ENCODE peak calls at places on chromosomes 12 and 14, in ten cellular contexts. X is psoas muscle, S is HCT116, Z is aorta, J is left lung, U is gastrocnemius medialis, F is K562, K is RWPE2, A is upper lobe of right lung, O is heart right ventricle. E is an unnamed sample. For H3K36me3, the result is how much of the 10 kb centered on the place peaks cover.

GRCh38 chr12:123231931-123232330 is 1.0 kb downstream of the MPHOSPH9 start:
- ATAC-seq in X (no peak), U (no peak), A (no peak), K (no peak), J (no peak), F (no peak), Z (no peak), O (no peak), S (no peak), E (no peak)

GRCh38 chr12:63151061-63151897 is at the start of gene AVPR1A:
- ATAC-seq in U (peak), A (no peak), K (peak), S (peak), J (peak), O (peak), F (no peak), X (no peak), Z (peak), E (peak)

GRCh38 chr12:120468271-120468845 is 1.2 kb downstream of the SRSF9 start:
- ATAC-seq in F (peak), S (no peak), O (peak), J (peak), Z (peak), U (no peak), K (peak), X (no peak), A (peak), E (peak)

GRCh38 chr12:55829967-55830600 is 697 bp upstream of the DNAJC14 start:
- ATAC-seq in A (peak), Z (peak), O (peak), K (peak), S (peak), F (peak), X (peak), J (peak), U (peak), E (peak)

GRCh38 chr14:66998013-66998412 is 191.2 kb upstream of the GARIN2 start:
- ATAC-seq in Z (no peak), J (no peak), K (no peak), O (no peak), U (no peak), S (no peak), X (no peak), F (no peak), A (no peak), E (no peak)

GRCh38 chr12:67430708-67431335 is 161.7 kb downstream of the CAND1 start:
- ATAC-seq in X (peak), K (no peak), A (peak), F (no peak), S (no peak), Z (peak), J (peak), O (peak), U (peak), E (peak)

GRCh38 chr12:120132863-120133385 is 16.4 kb upstream of the RAB35 start:
- ATAC-seq in A (no peak), K (no peak), Z (no peak), F (no peak), S (no peak), U (no peak), O (no peak), J (no peak), X (no peak), E (no peak)

GRCh38 chr14:77691259-77691658 is 16.6 kb downstream of the ALKBH1 start:
- ATAC-seq in Z (no peak), J (no peak), X (peak), K (no peak), O (peak), U (peak), S (no peak), F (no peak), A (no peak), E (no peak)

GRCh38 chr12:75984577-75985182 is 46.9 kb downstream of the PHLDA1 start:
- ATAC-seq in U (no peak), K (no peak), X (no peak), O (no peak), S (no peak), J (no peak), A (peak), F (no peak), Z (no peak), E (no peak)

GRCh38 chr14:90408713-90409112 is 11.9 kb downstream of the CALM1 start:
- ATAC-seq in J (peak), Z (peak), X (peak), S (peak), U (no peak), O (peak), A (no peak), F (no peak), K (peak), E (peak)

GRCh38 chr14:95713596-95714371 is at the start of gene TCL1A:
- ATAC-seq in A (no peak), S (no peak), F (peak), U (no peak), K (no peak), O (no peak), J (no peak), Z (no peak), X (no peak), E (no peak)

GRCh38 chr12:2214411-2214810 is 161.6 kb downstream of the CACNA1C start:
- ATAC-seq in U (no peak), Z (no peak), O (no peak), F (no peak), A (no peak), S (no peak), J (no peak), K (no peak), X (no peak), E (peak)

GRCh38 chr12:26704684-26705475 is 128.1 kb downstream of the ITPR2 start:
- ATAC-seq in F (no peak), Z (peak), X (no peak), K (no peak), S (no peak), U (no peak), J (peak), O (peak), A (peak), E (peak)

GRCh38 chr12:16524378-16524777 is 81.6 kb downstream of the LMO3 start:
- ATAC-seq in J (peak), Z (no peak), K (no peak), F (no peak), U (no peak), X (no peak), S (no peak), O (no peak), A (peak), E (no peak)

GRCh38 chr12:75954076-75954475 is 77.5 kb downstream of the PHLDA1 start:
- ATAC-seq in O (peak), Z (no peak), U (no peak), S (peak), X (no peak), A (no peak), K (peak), J (peak), F (peak), E (no peak)

GRCh38 chr12:69055706-69056105 is 122.7 kb upstream of the CPM start:
- ATAC-seq in U (no peak), O (peak), Z (no peak), J (peak), K (no peak), S (no peak), A (peak), X (no peak), F (no peak), E (peak)

GRCh38 chr12:92597997-92598396 is 104.8 kb upstream of the PLEKHG7 start:
- ATAC-seq in O (no peak), Z (no peak), K (peak), U (no peak), F (no peak), J (no peak), A (no peak), X (no peak), S (no peak), E (no peak)

GRCh38 chr14:92323031-92323915 is at the start of gene SLC24A4:
- ATAC-seq in Z (peak), X (peak), O (no peak), J (peak), S (no peak), U (peak), F (no peak), K (peak), A (peak), E (no peak)

GRCh38 chr12:27967551-27968054 is 4.9 kb downstream of the PTHLH start:
- ATAC-seq in A (no peak), S (no peak), Z (no peak), X (no peak), K (no peak), J (no peak), O (no peak), F (no peak), U (no peak), E (no peak)

GRCh38 chr12:83866477-83866876 is 1046.1 kb downstream of the SLC6A15 start:
- ATAC-seq in S (no peak), F (no peak), Z (peak), K (no peak), A (no peak), X (no peak), U (no peak), J (no peak), O (no peak), E (no peak)

GRCh38 chr14:93703941-93704340 is 84.3 kb downstream of the PRIMA1 start:
- ATAC-seq in X (no peak), O (no peak), U (no peak), A (no peak), S (no peak), F (no peak), K (no peak), J (no peak), Z (no peak), E (no peak)

GRCh38 chr12:89117448-89118034 is 234.8 kb downstream of the DUSP6 start:
- ATAC-seq in X (no peak), K (peak), F (no peak), S (peak), Z (no peak), O (peak), U (no peak), J (peak), A (peak), E (no peak)

GRCh38 chr14:103123128-103123633 is at the start of gene TNFAIP2:
- ATAC-seq in A (peak), F (peak), Z (peak), O (peak), U (peak), X (peak), S (peak), J (peak), K (no peak), E (peak)
- H3K4me3 ChIP-seq in A (peak), F (peak), Z (peak), O (peak), U (peak), X (peak), S (peak), J (peak), K (peak), E (peak)

GRCh38 chr12:118032188-118032587 is 15.7 kb downstream of the RFC5 start:
- ATAC-seq in A (no peak), X (no peak), F (no peak), S (no peak), K (no peak), U (no peak), J (no peak), O (no peak), Z (no peak), E (no peak)
- H3K36me3 ChIP-seq in A (half or more), X (half or more), F (half or more), S (under half), K (half or more), U (half or more), J (under half), O (under half), Z (under half), E (under half)

DNA sequence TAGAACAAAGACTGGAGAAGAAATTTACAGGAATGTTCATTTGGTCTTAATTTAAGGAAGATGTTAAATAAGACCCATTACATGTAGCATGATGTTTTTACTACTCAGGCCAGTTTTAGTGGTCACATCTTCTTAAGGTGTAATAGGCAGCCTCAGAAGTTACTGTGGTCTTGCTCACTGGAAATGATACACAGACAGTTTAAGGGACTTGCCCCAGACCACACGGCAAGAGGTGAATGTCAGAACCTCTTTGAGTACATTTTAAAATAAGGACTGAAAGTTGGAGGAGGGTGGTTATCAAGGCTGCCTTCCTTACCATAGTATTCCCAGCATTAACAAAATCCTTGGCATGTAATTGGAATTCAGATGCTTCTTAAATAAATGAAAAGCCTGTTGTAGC is 37.9 kb downstream of the LRRK2 start:
- ATAC-seq in F (no peak), A (no peak), O (no peak), J (no peak), K (no peak), Z (no peak), S (no peak), U (no peak), X (no peak), E (no peak)
- H3K27ac ChIP-seq in F (no peak), A (no peak), O (no peak), J (no peak), K (no peak), Z (no peak), S (no peak), U (no peak), X (no peak), E (no peak)

DNA sequence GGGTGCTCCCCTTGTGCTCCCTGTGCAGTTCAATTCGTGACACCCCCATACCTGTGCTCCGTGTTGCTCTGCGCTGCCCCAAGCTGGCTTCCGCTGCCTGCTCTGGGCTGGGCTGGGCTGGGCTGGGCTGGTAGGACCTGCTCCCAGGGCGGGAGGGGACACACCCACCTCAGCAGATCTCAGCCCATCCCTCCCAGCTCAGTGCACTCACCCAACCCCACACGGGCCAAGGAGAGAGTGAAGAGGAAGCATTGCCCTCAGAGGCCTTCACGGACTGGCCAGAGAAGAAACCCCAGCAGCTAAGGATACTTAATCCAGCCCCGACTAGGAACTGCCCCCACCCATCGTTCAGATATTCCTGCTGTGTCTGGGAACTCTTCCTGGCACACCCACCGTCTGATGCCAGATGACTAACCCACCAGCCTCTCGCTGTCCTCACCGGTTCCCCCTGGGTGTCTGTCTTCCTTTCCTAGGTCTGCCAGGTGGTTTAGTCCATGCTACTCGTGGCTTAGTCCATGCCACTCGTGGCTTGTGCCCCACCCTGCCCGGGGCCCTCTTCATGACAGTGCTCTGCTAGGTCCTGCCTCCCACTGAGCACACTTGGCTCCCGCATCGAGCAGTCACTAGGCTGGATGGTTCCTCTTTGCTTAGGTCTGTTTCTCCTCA is at the start of gene LPAR5:
- ATAC-seq in O (peak), Z (peak), F (peak), S (peak), X (no peak), A (peak), J (peak), K (peak), U (no peak), E (peak)
- H3K4me3 ChIP-seq in O (peak), Z (no peak), F (peak), S (peak), X (no peak), A (peak), J (no peak), K (peak), U (no peak), E (peak)

GRCh38 chr14:104717137-104717536 is 6.9 kb upstream of the ADSS1 start:
- ATAC-seq in U (no peak), X (no peak), Z (no peak), S (no peak), K (no peak), A (no peak), O (no peak), J (no peak), F (no peak), E (no peak)
- H3K36me3 ChIP-seq in U (under half), X (under half), Z (under half), S (under half), K (half or more), A (under half), O (under half), J (under half), F (under half), E (under half)

GRCh38 chr14:104383088-104383805 is 196.3 kb upstream of the C14orf180 start:
- ATAC-seq in A (no peak), U (no peak), F (no peak), K (peak), J (no peak), O (no peak), X (no peak), S (no peak), Z (no peak), E (no peak)
- H3K27ac ChIP-seq in A (no peak), U (no peak), F (no peak), K (no peak), J (no peak), O (no peak), X (no peak), S (no peak), Z (no peak), E (no peak)

E was measured in gastroesophageal sphincter.